ENCODE peak calls at places on chromosomes 5 and 9, in five cellular contexts. One of them, this sample, is unnamed.

GRCh38 chr5:79621056-79621455 is 8.8 kb downstream of the TENT2 start:
- DNase-seq in IMR-90: peak
- DNase-seq in PC-9: peak
- DNase-seq in CD8-positive, alpha-beta T cell: no peak
- DNase-seq in heart left ventricle: no peak
- DNase-seq in this sample: peak

GRCh38 chr5:398475-399295 is 44.3 kb upstream of the EXOC3 start:
- DNase-seq in IMR-90: no peak
- DNase-seq in PC-9: no peak
- DNase-seq in CD8-positive, alpha-beta T cell: no peak
- DNase-seq in heart left ventricle: no peak
- DNase-seq in this sample: no peak

GRCh38 chr5:71632168-71632567 is 45.0 kb downstream of the MCCC2 start:
- DNase-seq in IMR-90: no peak
- DNase-seq in PC-9: peak
- DNase-seq in CD8-positive, alpha-beta T cell: no peak
- DNase-seq in heart left ventricle: no peak
- DNase-seq in this sample: no peak

GRCh38 chr5:110441035-110441434 is 285.4 kb downstream of the TMEM232 start:
- DNase-seq in IMR-90: peak
- DNase-seq in PC-9: no peak
- DNase-seq in CD8-positive, alpha-beta T cell: no peak
- DNase-seq in heart left ventricle: no peak
- DNase-seq in this sample: peak

GRCh38 chr9:121895836-121896544 is 197.1 kb downstream of the TTLL11 start:
- DNase-seq in IMR-90: peak
- DNase-seq in PC-9: no peak
- DNase-seq in CD8-positive, alpha-beta T cell: no peak
- DNase-seq in heart left ventricle: no peak
- DNase-seq in this sample: peak

GRCh38 chr5:77046416-77047073 is 16.3 kb downstream of the AGGF1 start:
- DNase-seq in IMR-90: no peak
- DNase-seq in PC-9: no peak
- DNase-seq in CD8-positive, alpha-beta T cell: no peak
- DNase-seq in heart left ventricle: no peak
- DNase-seq in this sample: no peak

GRCh38 chr9:79357185-79357584 is 214.6 kb upstream of the TLE4 start:
- DNase-seq in IMR-90: no peak
- DNase-seq in PC-9: no peak
- DNase-seq in CD8-positive, alpha-beta T cell: no peak
- DNase-seq in heart left ventricle: no peak
- DNase-seq in this sample: no peak

GRCh38 chr5:77957-78804 is 13.8 kb upstream of the PLEKHG4B start:
- DNase-seq in IMR-90: peak
- DNase-seq in PC-9: no peak
- DNase-seq in CD8-positive, alpha-beta T cell: no peak
- DNase-seq in heart left ventricle: no peak
- DNase-seq in this sample: peak

GRCh38 chr5:172439785-172440480 is 14.4 kb downstream of the SH3PXD2B start:
- DNase-seq in IMR-90: no peak
- DNase-seq in PC-9: no peak
- DNase-seq in CD8-positive, alpha-beta T cell: no peak
- DNase-seq in heart left ventricle: no peak
- DNase-seq in this sample: peak

GRCh38 chr5:175685701-175686350 is 28.0 kb downstream of the HRH2 start:
- DNase-seq in IMR-90: no peak
- DNase-seq in PC-9: no peak
- DNase-seq in CD8-positive, alpha-beta T cell: no peak
- DNase-seq in heart left ventricle: no peak
- DNase-seq in this sample: no peak

GRCh38 chr5:77437194-77437593 is 54.9 kb downstream of the WDR41 start:
- DNase-seq in IMR-90: no peak
- DNase-seq in PC-9: no peak
- DNase-seq in CD8-positive, alpha-beta T cell: no peak
- DNase-seq in heart left ventricle: no peak
- DNase-seq in this sample: no peak

GRCh38 chr5:36066540-36067210 is at the start of gene UGT3A2:
- DNase-seq in IMR-90: no peak
- DNase-seq in PC-9: no peak
- DNase-seq in CD8-positive, alpha-beta T cell: no peak
- DNase-seq in heart left ventricle: no peak
- DNase-seq in this sample: no peak

GRCh38 chr9:109708507-109708945 is 71.5 kb upstream of the PALM2AKAP2 start:
- DNase-seq in IMR-90: peak
- DNase-seq in PC-9: no peak
- DNase-seq in CD8-positive, alpha-beta T cell: no peak
- DNase-seq in heart left ventricle: peak
- DNase-seq in this sample: peak

GRCh38 chr9:109707355-109707754 is 72.6 kb upstream of the PALM2AKAP2 start:
- DNase-seq in IMR-90: no peak
- DNase-seq in PC-9: peak
- DNase-seq in CD8-positive, alpha-beta T cell: no peak
- DNase-seq in heart left ventricle: peak
- DNase-seq in this sample: no peak

GRCh38 chr9:109704546-109704945 is 75.5 kb upstream of the PALM2AKAP2 start:
- DNase-seq in IMR-90: no peak
- DNase-seq in PC-9: no peak
- DNase-seq in CD8-positive, alpha-beta T cell: no peak
- DNase-seq in heart left ventricle: no peak
- DNase-seq in this sample: no peak

GRCh38 chr9:109705515-109705914 is 74.5 kb upstream of the PALM2AKAP2 start:
- DNase-seq in IMR-90: peak
- DNase-seq in PC-9: no peak
- DNase-seq in CD8-positive, alpha-beta T cell: no peak
- DNase-seq in heart left ventricle: no peak
- DNase-seq in this sample: peak

GRCh38 chr9:109709881-109710280 is 70.1 kb upstream of the PALM2AKAP2 start:
- DNase-seq in IMR-90: no peak
- DNase-seq in PC-9: no peak
- DNase-seq in CD8-positive, alpha-beta T cell: no peak
- DNase-seq in heart left ventricle: no peak
- DNase-seq in this sample: no peak
- H3K4me3 ChIP-seq in IMR-90: no peak
- H3K4me3 ChIP-seq in PC-9: no peak
- H3K4me3 ChIP-seq in CD8-positive, alpha-beta T cell: no peak
- H3K4me3 ChIP-seq in heart left ventricle: no peak
- H3K4me3 ChIP-seq in this sample: no peak

DNA sequence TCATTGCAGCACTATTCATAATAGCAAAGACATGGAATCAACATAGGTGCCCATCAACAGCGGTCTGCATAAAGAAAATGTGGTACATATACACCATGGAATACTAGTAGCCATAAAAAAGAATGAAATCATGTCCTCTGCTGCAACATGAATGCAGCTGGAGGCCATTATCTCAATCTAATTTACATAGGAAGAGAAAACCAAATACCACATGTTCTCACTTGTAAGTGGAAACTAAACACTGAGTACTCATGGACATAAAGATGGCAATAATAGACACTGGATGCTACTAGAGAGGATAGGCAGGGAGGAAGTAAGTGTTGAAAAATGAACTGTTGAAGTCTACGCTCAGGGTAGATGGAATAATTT is 203.9 kb upstream of the CDH9 start:
- DNase-seq in IMR-90: no peak
- DNase-seq in PC-9: no peak
- DNase-seq in CD8-positive, alpha-beta T cell: no peak
- DNase-seq in heart left ventricle: no peak
- DNase-seq in this sample: no peak
- TF ChIP-seq CTCF in IMR-90: no peak
- TF ChIP-seq CTCF in PC-9: no peak
- TF ChIP-seq CTCF in CD8-positive, alpha-beta T cell: no peak
- TF ChIP-seq CTCF in heart left ventricle: no peak
- TF ChIP-seq CTCF in this sample: no peak

GRCh38 chr9:116154334-116154975 is 864 bp downstream of the PAPPA start:
- DNase-seq in IMR-90: no peak
- DNase-seq in PC-9: no peak
- DNase-seq in CD8-positive, alpha-beta T cell: no peak
- DNase-seq in heart left ventricle: no peak
- DNase-seq in this sample: no peak

GRCh38 chr9:116156621-116157314 is 3.2 kb downstream of the PAPPA start:
- DNase-seq in IMR-90: peak
- DNase-seq in PC-9: peak
- DNase-seq in CD8-positive, alpha-beta T cell: no peak
- DNase-seq in heart left ventricle: peak
- DNase-seq in this sample: peak

GRCh38 chr9:116154976-116155699 is 1.5 kb downstream of the PAPPA start:
- DNase-seq in IMR-90: peak
- DNase-seq in PC-9: no peak
- DNase-seq in CD8-positive, alpha-beta T cell: no peak
- DNase-seq in heart left ventricle: no peak
- DNase-seq in this sample: peak

GRCh38 chr9:116153765-116154333 is at the start of gene PAPPA:
- DNase-seq in IMR-90: no peak
- DNase-seq in PC-9: no peak
- DNase-seq in CD8-positive, alpha-beta T cell: no peak
- DNase-seq in heart left ventricle: no peak
- DNase-seq in this sample: no peak

DNA sequence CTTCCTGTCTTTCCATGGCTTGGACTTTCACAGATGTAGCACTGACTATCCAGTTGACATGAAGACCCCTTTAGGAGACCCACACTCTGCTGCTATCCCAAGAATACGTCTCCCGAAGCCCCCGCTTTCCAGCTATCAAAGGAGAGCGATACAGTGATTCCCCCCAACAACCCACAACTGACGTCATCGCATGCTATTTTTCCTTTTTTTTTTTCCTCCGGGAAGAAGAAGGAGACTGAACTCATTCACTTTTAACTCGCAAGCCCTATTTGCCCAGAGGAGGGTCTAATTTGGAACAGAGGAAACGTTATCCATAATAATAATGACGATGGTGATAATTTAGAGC is 2.1 kb downstream of the PAPPA start:
- DNase-seq in IMR-90: peak
- DNase-seq in PC-9: no peak
- DNase-seq in CD8-positive, alpha-beta T cell: no peak
- DNase-seq in heart left ventricle: no peak
- DNase-seq in this sample: peak
- H3K4me3 ChIP-seq in IMR-90: peak
- H3K4me3 ChIP-seq in PC-9: peak
- H3K4me3 ChIP-seq in CD8-positive, alpha-beta T cell: no peak
- H3K4me3 ChIP-seq in heart left ventricle: peak
- H3K4me3 ChIP-seq in this sample: peak

GRCh38 chr9:75376855-75377254 is 288.5 kb downstream of the OSTF1 start:
- DNase-seq in IMR-90: no peak
- DNase-seq in PC-9: no peak
- DNase-seq in CD8-positive, alpha-beta T cell: no peak
- DNase-seq in heart left ventricle: no peak
- DNase-seq in this sample: no peak
- TF ChIP-seq CTCF in IMR-90: no peak
- TF ChIP-seq CTCF in PC-9: no peak
- TF ChIP-seq CTCF in CD8-positive, alpha-beta T cell: no peak
- TF ChIP-seq CTCF in heart left ventricle: no peak
- TF ChIP-seq CTCF in this sample: no peak

DNA sequence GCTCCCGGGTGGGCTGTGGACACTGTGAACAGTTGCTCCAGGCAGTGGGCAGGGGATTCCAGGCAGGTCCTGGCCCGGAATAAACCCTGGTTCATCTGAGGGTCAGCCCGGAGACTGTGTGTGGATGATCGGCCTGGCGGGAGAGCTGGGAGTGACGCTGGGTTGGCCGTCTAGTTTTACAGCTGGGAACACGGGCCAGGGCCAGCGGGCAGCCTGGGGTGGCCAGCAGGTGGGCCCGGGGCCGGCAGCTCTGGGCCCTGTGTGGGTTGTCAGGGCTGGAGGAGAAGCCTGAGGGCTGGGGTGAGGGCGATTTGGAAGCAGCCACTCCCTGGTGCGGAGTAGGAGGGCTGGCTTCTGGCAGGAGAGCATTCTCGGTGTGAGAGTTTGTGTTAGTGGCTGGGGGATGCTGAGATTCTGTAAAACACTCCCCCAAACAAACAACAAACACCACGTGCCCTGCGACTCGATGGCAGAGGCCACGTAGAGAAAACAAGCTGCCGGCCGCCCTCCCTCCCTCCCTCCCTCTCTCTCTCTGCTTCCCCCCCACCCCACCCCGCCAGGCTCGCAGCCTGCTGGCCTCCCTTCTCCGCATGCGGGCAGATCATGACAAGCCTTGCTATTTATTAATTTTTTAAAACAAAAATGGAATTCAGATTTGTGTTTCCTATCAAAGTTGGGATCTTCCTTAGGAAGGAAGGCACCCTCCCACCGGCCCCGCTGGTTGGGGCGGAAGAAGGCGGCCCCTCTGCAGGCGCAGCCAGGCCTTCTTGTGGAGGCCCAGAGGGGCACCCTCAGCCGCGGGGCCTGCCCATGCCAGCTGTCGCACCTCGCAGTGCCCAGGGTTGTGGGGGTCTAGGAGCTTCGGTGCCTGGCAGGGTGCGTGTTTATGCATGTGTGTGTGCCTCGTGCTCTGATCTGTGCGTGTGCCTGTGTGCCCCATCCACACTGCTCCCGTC is 49.5 kb downstream of the RXRA start:
- DNase-seq in IMR-90: no peak
- DNase-seq in PC-9: no peak
- DNase-seq in CD8-positive, alpha-beta T cell: no peak
- DNase-seq in heart left ventricle: no peak
- DNase-seq in this sample: peak
- H3K4me3 ChIP-seq in IMR-90: no peak
- H3K4me3 ChIP-seq in PC-9: no peak
- H3K4me3 ChIP-seq in CD8-positive, alpha-beta T cell: no peak
- H3K4me3 ChIP-seq in heart left ventricle: peak
- H3K4me3 ChIP-seq in this sample: no peak

DNA sequence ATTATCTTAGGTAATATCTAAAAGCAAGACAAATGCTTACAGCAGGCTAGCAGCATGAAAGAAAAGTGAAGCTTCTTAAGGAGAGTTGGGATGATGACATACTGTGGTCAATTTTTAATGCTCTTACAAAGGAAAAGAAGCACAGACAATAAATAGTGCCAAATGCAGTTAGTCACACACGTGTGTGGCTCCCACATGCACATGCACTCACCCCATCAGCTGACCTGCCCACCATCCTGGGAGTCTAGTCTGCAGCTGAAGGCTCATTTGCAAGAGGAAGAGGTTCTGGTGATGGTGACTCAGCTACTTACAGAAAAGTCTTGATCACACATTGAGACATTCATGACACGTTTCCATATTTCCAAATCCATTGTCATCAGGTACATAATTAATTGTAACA is 129.3 kb downstream of the MRPL36 start:
- DNase-seq in IMR-90: peak
- DNase-seq in PC-9: no peak
- DNase-seq in CD8-positive, alpha-beta T cell: no peak
- DNase-seq in heart left ventricle: no peak
- DNase-seq in this sample: peak
- TF ChIP-seq CTCF in IMR-90: no peak
- TF ChIP-seq CTCF in PC-9: no peak
- TF ChIP-seq CTCF in CD8-positive, alpha-beta T cell: no peak
- TF ChIP-seq CTCF in heart left ventricle: no peak
- TF ChIP-seq CTCF in this sample: no peak

GRCh38 chr5:177515580-177515979 is 1.2 kb downstream of the DDX41 start:
- DNase-seq in IMR-90: no peak
- DNase-seq in PC-9: no peak
- DNase-seq in CD8-positive, alpha-beta T cell: no peak
- DNase-seq in heart left ventricle: no peak
- DNase-seq in this sample: no peak
- H3K4me3 ChIP-seq in IMR-90: peak
- H3K4me3 ChIP-seq in PC-9: peak
- H3K4me3 ChIP-seq in CD8-positive, alpha-beta T cell: peak
- H3K4me3 ChIP-seq in heart left ventricle: peak
- H3K4me3 ChIP-seq in this sample: peak

GRCh38 chr5:78610163-78610583 is 38.4 kb downstream of the LHFPL2 start:
- DNase-seq in IMR-90: peak
- DNase-seq in PC-9: no peak
- DNase-seq in CD8-positive, alpha-beta T cell: no peak
- DNase-seq in heart left ventricle: peak
- DNase-seq in this sample: peak
- TF ChIP-seq CTCF in IMR-90: no peak
- TF ChIP-seq CTCF in PC-9: no peak
- TF ChIP-seq CTCF in CD8-positive, alpha-beta T cell: no peak
- TF ChIP-seq CTCF in heart left ventricle: no peak
- TF ChIP-seq CTCF in this sample: peak

GRCh38 chr9:100428871-100429654 is 2.1 kb downstream of the MSANTD3 start:
- DNase-seq in IMR-90: peak
- DNase-seq in PC-9: peak
- DNase-seq in CD8-positive, alpha-beta T cell: no peak
- DNase-seq in heart left ventricle: peak
- DNase-seq in this sample: peak
- H3K4me3 ChIP-seq in IMR-90: peak
- H3K4me3 ChIP-seq in PC-9: peak
- H3K4me3 ChIP-seq in CD8-positive, alpha-beta T cell: no peak
- H3K4me3 ChIP-seq in heart left ventricle: peak
- H3K4me3 ChIP-seq in this sample: peak